ENCODE peak calls at places on chromosomes 3 and 15, in four cellular contexts. S is prostate gland, K is foreskin fibroblast, N is foreskin keratinocyte. J is an unnamed sample.

GRCh38 chr3:187738400-187739124 is 6.7 kb downstream of the BCL6 start:
- DNase-seq in S (peak), N (peak), K (peak), J (peak)

GRCh38 chr3:149339931-149340309 is 6.5 kb upstream of the TM4SF18 start:
- DNase-seq in S (peak), N (peak), K (peak), J (no peak)

GRCh38 chr3:71464613-71465012 is 118.9 kb downstream of the FOXP1 start:
- DNase-seq in K (no peak), S (no peak), N (no peak), J (no peak)

GRCh38 chr15:60673918-60674558 is 195.1 kb upstream of the ICE2 start:
- DNase-seq in S (peak), N (peak), K (peak), J (no peak)

GRCh38 chr3:120567370-120568197 is 28.6 kb upstream of the NDUFB4 start:
- DNase-seq in K (peak), S (no peak), N (no peak), J (no peak)

GRCh38 chr3:135362889-135363288 is 567.8 kb downstream of the EPHB1 start:
- DNase-seq in K (no peak), S (no peak), N (no peak), J (no peak)

GRCh38 chr3:120489421-120489820 is 38.6 kb upstream of the FSTL1 start:
- DNase-seq in S (no peak), K (no peak), N (no peak), J (no peak)

GRCh38 chr15:63019539-63020109 is 22.9 kb upstream of the TPM1 start:
- DNase-seq in S (peak), K (peak), N (peak), J (no peak)

GRCh38 chr15:52010633-52011595 is 8.1 kb upstream of the MAPK6 start:
- DNase-seq in K (peak), S (peak), N (peak), J (no peak)

GRCh38 chr3:177916461-177916860 is 619.8 kb upstream of the KCNMB2 start:
- DNase-seq in N (peak), K (no peak), S (no peak), J (no peak)

GRCh38 chr3:33722186-33722585 is 4.1 kb upstream of the CLASP2 start:
- DNase-seq in N (no peak), K (no peak), S (no peak), J (no peak)

GRCh38 chr15:41337631-41338522 is 5.2 kb downstream of the NUSAP1 start:
- DNase-seq in N (no peak), S (no peak), K (no peak), J (no peak)

GRCh38 chr3:122094125-122094524 is 39.0 kb downstream of the CD86 start:
- DNase-seq in K (no peak), S (no peak), N (no peak), J (no peak)

GRCh38 chr15:71974211-71974610 is 143.7 kb downstream of the MYO9A start:
- DNase-seq in S (no peak), N (no peak), K (no peak), J (no peak)

GRCh38 chr3:147369671-147370123 is 36.6 kb downstream of the ZIC4 start:
- DNase-seq in N (no peak), S (no peak), K (no peak), J (no peak)

GRCh38 chr3:155963557-155963956 is 93.1 kb downstream of the GMPS start:
- DNase-seq in N (no peak), K (no peak), S (no peak), J (no peak)

GRCh38 chr15:68328485-68328884 is 50.9 kb downstream of the FEM1B start:
- DNase-seq in N (no peak), K (no peak), S (no peak), J (no peak)

GRCh38 chr15:44883219-44883900 is 73.1 kb upstream of the TERB2 start:
- DNase-seq in N (no peak), S (no peak), K (no peak), J (no peak)

GRCh38 chr15:63288778-63289378 is 11.5 kb downstream of the APH1B start:
- DNase-seq in K (peak), S (no peak), N (no peak), J (no peak)

GRCh38 chr15:40477703-40478269 is 7.0 kb downstream of the CHST14 start:
- DNase-seq in N (no peak), S (peak), K (no peak), J (no peak)

GRCh38 chr3:63207066-63207590 is 71.0 kb upstream of the SYNPR start:
- DNase-seq in K (no peak), N (no peak), S (no peak), J (no peak)

GRCh38 chr15:84982301-84982920 is 755 bp downstream of the PDE8A start:
- DNase-seq in N (no peak), S (peak), K (no peak), J (peak)

GRCh38 chr3:193794002-193794835 is 201.2 kb downstream of the OPA1 start:
- DNase-seq in N (no peak), K (no peak), S (no peak), J (no peak)

GRCh38 chr15:63331456-63331855 is 50.2 kb downstream of the CA12 start:
- DNase-seq in N (peak), K (no peak), S (no peak), J (no peak)

GRCh38 chr3:171169443-171169842 is 142.9 kb upstream of the SLC2A2 start:
- DNase-seq in S (no peak), N (no peak), K (no peak), J (no peak)

GRCh38 chr3:171169866-171170265 is 143.3 kb upstream of the SLC2A2 start:
- DNase-seq in S (no peak), N (no peak), K (no peak), J (no peak)

GRCh38 chr3:171168551-171168950 is 142.0 kb upstream of the SLC2A2 start:
- DNase-seq in K (no peak), N (no peak), S (no peak), J (no peak)

GRCh38 chr3:171173732-171174131 is 147.2 kb upstream of the SLC2A2 start:
- DNase-seq in S (no peak), K (no peak), N (no peak), J (no peak)

DNA sequence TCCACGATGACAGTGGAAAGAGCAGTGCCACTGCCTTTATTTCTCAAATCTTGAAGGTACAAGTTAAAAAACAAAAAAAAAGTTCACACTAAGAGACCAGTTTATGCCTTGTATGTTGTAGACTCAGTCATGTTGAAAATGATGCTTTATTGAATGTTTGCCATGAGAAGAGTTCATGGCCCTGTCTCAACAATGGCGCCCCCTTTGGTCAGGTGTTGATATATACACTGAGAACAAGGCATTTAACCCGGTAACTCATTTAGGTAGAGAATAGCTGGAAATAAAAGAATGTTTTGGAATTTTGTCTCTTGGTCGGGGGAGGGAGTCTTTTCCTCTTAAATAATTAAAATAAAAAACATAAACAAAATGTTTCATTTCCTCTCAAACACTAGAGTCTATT is 145.6 kb upstream of the SLC2A2 start:
- DNase-seq in K (no peak), S (no peak), N (no peak), J (no peak)
- TF ChIP-seq CTCF in K (peak), S (no peak), N (peak), J (no peak)

GRCh38 chr3:48555949-48556795 is 431 bp downstream of the PFKFB4 start:
- DNase-seq in S (peak), N (no peak), K (no peak), J (no peak)

GRCh38 chr3:48560648-48561018 is 2.9 kb downstream of the UCN2 start:
- DNase-seq in K (no peak), N (no peak), S (no peak), J (no peak)

GRCh38 chr3:48561045-48561736 is 2.4 kb downstream of the UCN2 start:
- DNase-seq in N (no peak), K (peak), S (no peak), J (no peak)

GRCh38 chr3:48556796-48557626 is at the start of gene PFKFB4:
- DNase-seq in K (peak), S (peak), N (peak), J (peak)

GRCh38 chr3:48558446-48559134 is 2.0 kb upstream of the PFKFB4 start:
- DNase-seq in N (no peak), S (no peak), K (no peak), J (no peak)
- TF ChIP-seq CTCF in N (no peak), S (no peak), K (no peak), J (peak)

DNA sequence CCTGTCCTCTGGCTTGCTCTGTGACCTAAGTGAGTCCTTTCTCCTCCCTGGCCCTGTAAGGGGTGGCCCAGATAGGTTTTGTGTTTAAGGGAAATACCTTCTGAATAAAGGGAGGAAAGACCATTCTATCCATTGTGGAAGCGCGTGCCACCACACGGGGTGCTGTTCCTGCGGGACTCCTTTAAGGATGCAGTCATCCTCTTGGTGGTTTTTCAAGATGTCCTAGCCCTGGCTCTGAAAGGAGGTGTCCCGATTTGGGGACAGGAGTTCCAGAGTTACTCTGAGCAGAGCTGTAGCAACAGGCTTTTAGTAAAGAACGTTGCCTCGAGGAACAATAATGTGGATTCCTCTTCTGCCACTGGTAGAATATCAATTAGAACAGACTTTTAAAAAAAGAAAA is 9.6 kb downstream of the SLC6A6 start:
- DNase-seq in N (no peak), S (no peak), K (no peak), J (no peak)
- TF ChIP-seq CTCF in N (peak), S (no peak), K (no peak), J (no peak)

GRCh38 chr15:92942706-92943105 is 42.6 kb downstream of the CHD2 start:
- DNase-seq in S (no peak), N (no peak), K (no peak), J (no peak)
- TF ChIP-seq CTCF in S (no peak), N (no peak), K (no peak), J (no peak)

DNA sequence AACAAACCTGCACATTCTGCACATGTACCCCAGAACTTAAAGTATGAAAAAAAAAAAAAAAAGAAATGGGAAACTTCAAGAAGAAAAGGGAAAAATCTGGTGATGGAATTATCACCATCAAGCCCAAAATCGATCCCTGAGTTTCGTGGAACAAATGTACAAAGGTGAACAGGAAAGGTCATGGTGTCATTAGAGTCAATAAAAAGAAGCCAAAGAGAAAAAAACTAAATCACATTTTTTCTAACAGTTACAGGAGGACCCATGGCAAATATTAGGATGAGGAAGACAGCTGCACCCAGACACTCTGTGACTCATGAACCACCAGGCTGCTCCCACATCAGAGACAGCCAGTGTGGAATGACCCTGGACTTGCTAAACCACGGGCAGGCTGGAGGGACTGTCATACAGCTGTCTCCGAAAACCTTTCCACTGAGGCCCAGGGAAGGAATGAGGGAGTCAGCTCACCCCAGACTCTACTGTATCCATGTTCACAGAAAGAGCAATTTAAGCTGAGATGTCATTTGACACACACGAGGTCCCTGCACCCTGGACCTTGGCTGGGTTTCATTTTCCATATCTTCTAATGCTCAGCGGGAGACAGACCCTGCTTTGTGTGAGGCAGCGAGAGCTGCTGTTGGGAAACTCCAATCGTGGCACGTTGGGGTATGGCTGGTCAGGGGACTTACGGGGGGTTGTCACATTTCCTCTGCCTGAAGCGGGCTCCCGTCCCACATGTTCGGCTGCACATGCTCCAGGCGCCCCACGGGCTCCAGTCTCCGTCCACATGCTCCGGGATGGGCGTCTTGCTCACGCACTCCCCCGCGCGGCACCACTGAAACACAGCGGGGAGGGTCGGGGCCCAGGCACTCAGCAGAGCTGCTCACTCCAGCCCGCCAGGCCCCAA is 210.2 kb downstream of the ADAMTS17 start:
- DNase-seq in K (no peak), N (no peak), S (peak), J (no peak)
- TF ChIP-seq CTCF in K (no peak), N (peak), S (no peak), J (no peak)

GRCh38 chr3:98329392-98330124 is 24.1 kb upstream of the OR5K4 start:
- DNase-seq in N (peak), S (peak), K (peak), J (no peak)
- TF ChIP-seq CTCF in N (peak), S (peak), K (peak), J (peak)

GRCh38 chr3:24496529-24497482 is 2.2 kb upstream of the THRB start:
- DNase-seq in N (no peak), S (peak), K (no peak), J (no peak)
- TF ChIP-seq CTCF in N (peak), S (no peak), K (peak), J (no peak)

DNA sequence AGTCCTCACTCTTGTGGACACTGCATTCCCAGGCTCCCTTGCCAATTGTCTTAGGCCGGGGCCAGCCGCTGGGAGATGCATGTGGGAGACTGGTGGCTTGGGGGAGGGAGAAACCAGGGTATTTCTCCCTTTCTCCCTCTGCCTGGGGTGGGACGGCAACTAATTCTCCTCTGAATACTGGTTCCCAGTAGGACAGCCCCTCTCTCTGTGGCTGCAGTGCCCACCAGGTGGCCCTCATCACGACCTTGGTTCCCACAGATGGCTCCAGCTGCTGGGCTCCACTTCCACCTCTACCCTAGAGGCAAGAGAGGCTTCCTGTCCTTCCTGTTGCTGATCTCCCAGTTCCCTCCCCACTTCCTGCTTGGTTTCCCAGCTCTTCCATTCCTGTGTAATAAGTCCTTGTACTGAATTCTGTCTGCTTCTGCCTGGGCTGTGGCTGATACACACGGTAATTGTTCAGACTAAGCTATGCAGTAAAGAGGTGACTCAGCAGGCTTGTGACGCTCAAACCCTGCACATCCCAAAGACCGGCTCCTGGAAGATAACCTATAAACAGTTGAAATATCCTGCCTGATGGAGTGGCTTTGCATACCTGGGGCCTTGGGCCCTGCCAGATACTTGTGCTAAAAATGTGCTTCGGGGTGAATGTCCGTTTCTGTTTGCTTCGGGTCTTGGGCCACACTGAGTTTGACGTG is 20.4 kb upstream of the COPG1 start:
- DNase-seq in S (no peak), K (peak), N (peak), J (no peak)
- TF ChIP-seq CTCF in S (no peak), K (no peak), N (no peak), J (no peak)

DNA sequence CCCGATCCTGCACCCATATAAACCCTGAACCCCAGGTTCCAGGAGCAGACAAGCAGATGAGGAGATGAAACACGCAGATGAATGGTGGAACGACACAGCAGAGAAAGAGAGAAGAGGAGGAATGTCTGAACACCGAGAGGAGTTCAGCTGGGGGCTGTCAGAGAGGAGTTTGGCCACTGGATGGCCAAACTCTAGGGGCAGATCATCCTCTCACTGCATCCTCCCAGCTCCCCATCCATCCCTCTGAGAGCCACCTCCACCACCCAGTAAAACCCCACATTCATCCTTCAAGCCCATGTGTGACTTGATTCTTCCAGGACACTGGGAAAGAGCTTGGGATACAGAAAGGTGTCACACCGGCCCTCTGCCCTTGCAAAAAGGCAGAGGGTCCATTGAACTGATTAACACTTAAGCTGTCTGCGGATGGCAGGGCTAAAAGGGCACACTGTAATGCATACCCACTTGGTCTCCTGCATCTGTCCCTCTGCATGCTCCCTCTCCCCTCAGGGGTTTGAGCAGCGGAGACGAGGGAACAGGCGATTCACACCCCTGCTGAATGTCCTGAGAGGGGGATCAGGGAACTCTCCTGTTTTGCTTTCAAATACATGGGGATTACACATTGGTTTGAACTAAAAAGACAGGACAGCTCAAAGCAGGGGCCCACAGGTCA is 53.8 kb downstream of the TMED3 start:
- DNase-seq in S (no peak), N (no peak), K (no peak), J (no peak)
- TF ChIP-seq CTCF in S (no peak), N (no peak), K (no peak), J (no peak)